ENCODE peak calls at places on chromosomes 2 and 18, in six cellular contexts. B is endothelial cell of umbilical vein, L is breast epithelium, F is coronary artery, E is ascending aorta, G is GM23248. C is an unnamed sample.

GRCh38 chr2:11397513-11397912 is 53.1 kb upstream of the ROCK2 start:
- DNase-seq in E (no peak), B (no peak), L (no peak), F (no peak), G (peak), C (no peak)

GRCh38 chr18:56873441-56874140 is 222.4 kb downstream of the WDR7 start:
- DNase-seq in L (no peak), F (no peak), E (no peak), B (peak), G (no peak), C (peak)

GRCh38 chr2:109166811-109167210 is 37.8 kb downstream of the SH3RF3 start:
- DNase-seq in B (no peak), L (no peak), G (peak), E (no peak), F (no peak), C (no peak)

GRCh38 chr2:185132501-185133041 is 534.2 kb downstream of the ZNF804A start:
- DNase-seq in L (no peak), B (no peak), G (no peak), F (no peak), E (no peak), C (peak)

GRCh38 chr2:217597681-217598080 is 405.1 kb downstream of the TNS1 start:
- DNase-seq in F (no peak), G (no peak), B (no peak), E (no peak), L (no peak), C (no peak)

GRCh38 chr2:176496756-176497155 is 227.5 kb downstream of the MTX2 start:
- DNase-seq in B (no peak), E (no peak), L (no peak), F (no peak), G (peak), C (no peak)

GRCh38 chr18:3454365-3455089 is 4.6 kb downstream of the TGIF1 start:
- DNase-seq in F (no peak), G (peak), L (no peak), B (peak), E (no peak), C (no peak)

GRCh38 chr2:178870703-178871102 is 63.5 kb upstream of the TTN start:
- DNase-seq in E (no peak), F (no peak), B (peak), L (no peak), G (peak), C (no peak)

GRCh38 chr2:99623035-99623434 is 133.2 kb upstream of the REV1 start:
- DNase-seq in E (no peak), G (no peak), B (no peak), L (no peak), F (no peak), C (no peak)

GRCh38 chr2:168178520-168178919 is 68.9 kb downstream of the STK39 start:
- DNase-seq in G (no peak), E (no peak), L (no peak), F (no peak), B (no peak), C (no peak)

GRCh38 chr2:197309369-197310231 is 980 bp downstream of the ANKRD44 start:
- DNase-seq in B (no peak), F (peak), G (peak), E (no peak), L (peak), C (peak)

GRCh38 chr2:189408294-189408693 is 33.0 kb upstream of the WDR75 start:
- DNase-seq in F (no peak), B (peak), E (no peak), L (no peak), G (peak), C (no peak)

GRCh38 chr18:63158676-63159291 is 160.8 kb downstream of the BCL2 start:
- DNase-seq in F (no peak), E (no peak), B (no peak), L (no peak), G (no peak), C (no peak)

GRCh38 chr2:109164739-109165221 is 35.8 kb downstream of the SH3RF3 start:
- DNase-seq in B (peak), L (no peak), F (no peak), E (no peak), G (peak), C (no peak)

GRCh38 chr18:48929951-48930713 is 20.6 kb downstream of the SMAD7 start:
- DNase-seq in B (peak), E (no peak), F (peak), G (peak), L (no peak), C (no peak)

GRCh38 chr2:55115795-55116597 is 65.7 kb upstream of the RTN4 start:
- DNase-seq in E (no peak), G (peak), F (no peak), B (peak), L (no peak), C (no peak)

GRCh38 chr18:24395049-24395780 is 2.4 kb downstream of the OSBPL1A start:
- DNase-seq in L (no peak), F (no peak), E (no peak), G (peak), B (no peak), C (no peak)

GRCh38 chr2:99926986-99927385 is 215.4 kb downstream of the AFF3 start:
- DNase-seq in B (no peak), F (no peak), E (no peak), G (peak), L (no peak), C (no peak)

GRCh38 chr2:17918789-17919188 is 40.3 kb downstream of the KCNS3 start:
- DNase-seq in B (no peak), E (no peak), L (no peak), G (no peak), F (no peak), C (no peak)

GRCh38 chr2:15584767-15585469 is 6.8 kb upstream of the DDX1 start:
- DNase-seq in B (no peak), G (peak), E (no peak), L (no peak), F (no peak), C (no peak)

GRCh38 chr2:211709394-211709793 is 829.2 kb downstream of the ERBB4 start:
- DNase-seq in E (no peak), G (no peak), F (no peak), L (no peak), B (no peak), C (no peak)

GRCh38 chr2:58425368-58425767 is 184.2 kb upstream of the FANCL start:
- DNase-seq in L (no peak), E (no peak), G (no peak), B (no peak), F (no peak), C (no peak)

GRCh38 chr2:58427572-58428285 is 186.6 kb upstream of the FANCL start:
- DNase-seq in G (peak), L (no peak), F (no peak), B (peak), E (no peak), C (peak)

GRCh38 chr2:58429285-58429874 is 188.3 kb upstream of the FANCL start:
- DNase-seq in F (no peak), B (no peak), G (no peak), E (no peak), L (no peak), C (no peak)

GRCh38 chr2:58428286-58428552 is 187.1 kb upstream of the FANCL start:
- DNase-seq in F (no peak), B (no peak), G (peak), E (no peak), L (no peak), C (no peak)

DNA sequence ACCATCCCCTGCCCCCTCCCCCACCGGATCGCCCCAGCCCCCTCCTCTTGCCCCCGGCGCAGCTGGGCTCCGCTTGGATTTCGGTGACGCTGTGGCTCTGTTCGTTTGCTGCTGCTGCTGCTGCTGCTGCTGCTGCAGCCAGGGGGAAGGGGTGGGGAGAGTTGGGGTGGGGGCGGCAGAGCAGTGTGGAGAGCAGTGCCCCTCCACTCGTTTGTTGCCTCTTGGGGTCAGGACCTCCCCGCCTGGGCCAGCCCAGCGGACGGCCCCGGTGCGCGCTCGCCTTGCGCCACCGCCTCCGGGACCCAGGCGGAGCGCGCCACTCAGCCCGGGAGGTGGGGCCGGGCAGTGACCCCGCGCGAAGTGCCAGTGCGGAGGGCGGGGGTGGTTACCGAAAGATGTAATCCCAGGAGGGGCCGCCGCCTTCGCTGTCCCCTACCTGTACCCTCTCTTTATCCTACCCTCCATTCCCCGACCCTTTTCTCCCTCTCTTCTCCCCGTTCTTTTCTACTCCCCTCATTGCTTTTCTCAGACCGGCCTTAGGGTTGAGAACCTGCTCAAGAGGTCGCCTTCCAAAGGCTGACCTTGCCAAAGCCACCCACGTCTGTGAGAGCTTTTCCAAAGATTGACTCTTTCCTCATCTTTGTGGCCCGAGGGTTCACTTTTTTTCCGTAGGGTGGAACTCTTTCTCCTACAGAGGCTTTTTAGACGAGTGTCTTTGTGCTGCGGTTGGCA is 187.6 kb upstream of the FANCL start:
- DNase-seq in G (peak), E (no peak), F (no peak), B (no peak), L (no peak), C (peak)
- H3K4me3 ChIP-seq in G (peak), E (peak), F (peak), B (no peak), L (peak), C (peak)

DNA sequence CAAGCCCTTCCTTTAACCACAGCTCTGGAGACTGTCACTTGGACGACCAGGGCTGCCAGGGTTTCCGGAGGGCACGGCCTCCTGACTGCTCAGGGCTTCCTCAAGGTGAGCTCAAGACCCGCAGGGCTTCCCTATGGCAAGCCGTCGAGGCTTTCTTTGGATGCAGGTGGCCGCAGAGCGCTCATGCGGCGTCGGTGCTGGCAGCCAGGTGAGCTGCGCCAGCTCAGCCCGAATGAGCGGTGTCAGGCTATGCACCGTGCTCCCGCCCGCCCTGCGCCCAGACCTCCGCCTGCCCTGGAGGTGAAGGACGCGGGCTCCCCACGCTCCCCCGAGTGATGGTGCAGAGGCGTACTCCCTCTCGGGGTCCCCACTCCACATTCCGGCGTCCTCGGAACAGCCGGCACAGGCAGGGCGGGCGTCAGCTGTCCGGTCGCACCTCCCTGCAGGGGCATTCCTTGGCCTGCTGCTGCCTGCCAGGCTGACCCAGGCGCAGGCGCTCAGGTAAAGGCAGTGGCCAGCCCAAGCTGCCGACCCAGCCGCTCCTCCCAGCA is 20.8 kb upstream of the TUBB6 start:
- DNase-seq in F (peak), G (no peak), L (no peak), E (no peak), B (no peak), C (no peak)
- H3K4me3 ChIP-seq in F (peak), G (peak), L (peak), E (peak), B (no peak), C (peak)

GRCh38 chr2:120465701-120465988 is 119.7 kb downstream of the INHBB start:
- DNase-seq in F (no peak), B (no peak), G (no peak), L (no peak), E (no peak), C (no peak)
- H3K4me3 ChIP-seq in F (no peak), B (no peak), G (no peak), L (no peak), E (no peak), C (no peak)

GRCh38 chr2:172285010-172285621 is 142.3 kb upstream of the ITGA6 start:
- DNase-seq in E (no peak), G (peak), L (no peak), B (peak), F (no peak), C (no peak)
- H3K4me3 ChIP-seq in E (no peak), G (no peak), L (no peak), B (no peak), F (no peak), C (no peak)

DNA sequence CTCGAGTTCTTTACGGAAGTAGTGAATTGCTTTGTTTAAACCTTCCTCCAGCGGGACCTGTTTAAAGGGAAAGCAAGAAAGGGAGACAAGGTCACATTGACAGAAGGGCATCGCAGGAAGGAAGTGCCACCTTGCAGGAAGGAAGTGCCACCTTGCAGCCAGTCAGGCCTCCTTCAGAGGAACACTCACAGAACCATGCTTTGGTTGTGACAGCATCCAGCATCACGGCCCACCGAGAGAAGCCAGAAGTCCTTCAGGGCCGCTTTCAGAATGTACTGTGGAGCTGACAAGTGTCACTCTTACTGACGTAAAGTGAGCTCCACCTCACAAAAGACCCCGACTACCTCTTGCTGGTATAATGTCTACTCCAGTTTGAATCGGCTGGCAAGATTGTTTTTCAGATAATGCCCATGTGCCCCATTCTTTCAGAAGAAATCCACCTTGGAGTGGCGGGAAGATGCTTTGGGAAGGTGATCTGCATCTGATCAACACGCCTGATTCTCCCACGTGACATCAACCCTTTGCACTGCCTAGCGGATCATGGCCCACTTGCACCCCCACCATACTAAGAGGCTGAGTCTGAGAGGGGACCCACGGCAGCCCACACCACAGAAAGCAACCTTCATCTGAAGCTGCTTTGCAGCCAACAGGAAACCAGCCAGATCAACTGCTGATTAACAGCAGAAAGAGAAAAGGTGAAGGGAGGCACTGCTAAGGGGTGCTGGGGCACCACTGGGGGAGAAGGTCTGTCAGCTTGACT is 99.8 kb downstream of the UXS1 start:
- DNase-seq in E (no peak), F (no peak), G (no peak), L (no peak), B (no peak), C (no peak)
- H3K4me3 ChIP-seq in E (no peak), F (no peak), G (no peak), L (no peak), B (no peak), C (no peak)

GRCh38 chr2:88859461-88859860 is 168.0 kb downstream of the RPIA start:
- DNase-seq in G (no peak), B (no peak), F (no peak), E (no peak), L (no peak), C (no peak)
- H3K4me3 ChIP-seq in G (no peak), B (no peak), F (no peak), E (no peak), L (no peak), C (no peak)

GRCh38 chr2:215727507-215728503 is 285.5 kb downstream of the MREG start:
- DNase-seq in G (peak), B (no peak), F (no peak), E (no peak), L (no peak), C (no peak)
- H3K4me3 ChIP-seq in G (no peak), B (no peak), F (no peak), E (no peak), L (no peak), C (no peak)

GRCh38 chr2:183035298-183035953 is 2.8 kb downstream of the NCKAP1 start:
- DNase-seq in B (no peak), G (peak), E (no peak), L (no peak), F (no peak), C (no peak)
- H3K4me3 ChIP-seq in B (peak), G (peak), E (peak), L (no peak), F (peak), C (peak)

C was measured in left lung.